ENCODE peak calls at places on chromosomes 6 and 20, in five cellular contexts. One of them, this sample, is unnamed.

GRCh38 chr6:1125297-1125696 is 186.6 kb upstream of the FOXQ1 start:
- DNase-seq in H1: no peak
- DNase-seq in NT2/D1: no peak
- DNase-seq in HepG2: no peak
- DNase-seq in GM12878: no peak
- DNase-seq in this sample: no peak

GRCh38 chr6:167904791-167905190 is 78.1 kb downstream of the AFDN start:
- DNase-seq in NT2/D1: no peak
- DNase-seq in HepG2: no peak
- DNase-seq in GM12878: no peak
- DNase-seq in H1: no peak
- DNase-seq in this sample: no peak

GRCh38 chr6:124560836-124561585 is 401.2 kb upstream of the RNF217 start:
- DNase-seq in H1: no peak
- DNase-seq in GM12878: no peak
- DNase-seq in HepG2: no peak
- DNase-seq in NT2/D1: no peak
- DNase-seq in this sample: no peak

GRCh38 chr6:17741507-17741906 is 34.8 kb upstream of the NUP153 start:
- DNase-seq in H1: no peak
- DNase-seq in HepG2: no peak
- DNase-seq in GM12878: no peak
- DNase-seq in NT2/D1: no peak
- DNase-seq in this sample: no peak

GRCh38 chr6:132819405-132820145 is 5.2 kb downstream of the RPS12 start:
- DNase-seq in GM12878: no peak
- DNase-seq in H1: no peak
- DNase-seq in HepG2: peak
- DNase-seq in NT2/D1: no peak
- DNase-seq in this sample: no peak

GRCh38 chr6:165900970-165901369 is 237.9 kb upstream of the PDE10A start:
- DNase-seq in HepG2: no peak
- DNase-seq in GM12878: no peak
- DNase-seq in NT2/D1: no peak
- DNase-seq in H1: no peak
- DNase-seq in this sample: no peak

GRCh38 chr6:39929039-39929732 is 5.1 kb downstream of the MOCS1 start:
- DNase-seq in GM12878: no peak
- DNase-seq in H1: no peak
- DNase-seq in NT2/D1: no peak
- DNase-seq in HepG2: no peak
- DNase-seq in this sample: no peak

GRCh38 chr20:52192296-52193007 is 873 bp upstream of the ZFP64 start:
- DNase-seq in NT2/D1: peak
- DNase-seq in GM12878: peak
- DNase-seq in HepG2: peak
- DNase-seq in H1: no peak
- DNase-seq in this sample: no peak

GRCh38 chr6:143198312-143198711 is 137.6 kb downstream of the AIG1 start:
- DNase-seq in HepG2: no peak
- DNase-seq in H1: no peak
- DNase-seq in GM12878: no peak
- DNase-seq in NT2/D1: no peak
- DNase-seq in this sample: no peak

GRCh38 chr6:129730477-129731165 is 20.6 kb upstream of the ARHGAP18 start:
- DNase-seq in NT2/D1: no peak
- DNase-seq in HepG2: peak
- DNase-seq in H1: no peak
- DNase-seq in GM12878: no peak
- DNase-seq in this sample: no peak

GRCh38 chr6:32152414-32153251 is 894 bp upstream of the PRRT1 start:
- DNase-seq in GM12878: no peak
- DNase-seq in NT2/D1: no peak
- DNase-seq in H1: no peak
- DNase-seq in HepG2: no peak
- DNase-seq in this sample: peak

GRCh38 chr20:63564036-63564810 is 9.8 kb downstream of the HELZ2 start:
- DNase-seq in H1: no peak
- DNase-seq in HepG2: no peak
- DNase-seq in GM12878: no peak
- DNase-seq in NT2/D1: no peak
- DNase-seq in this sample: no peak

GRCh38 chr6:42197574-42198362 is 3.0 kb upstream of the GUCA1B start:
- DNase-seq in HepG2: peak
- DNase-seq in NT2/D1: no peak
- DNase-seq in GM12878: no peak
- DNase-seq in H1: no peak
- DNase-seq in this sample: no peak

GRCh38 chr6:158086706-158087518 is 81.2 kb downstream of the SERAC1 start:
- DNase-seq in GM12878: no peak
- DNase-seq in HepG2: no peak
- DNase-seq in H1: no peak
- DNase-seq in NT2/D1: no peak
- DNase-seq in this sample: no peak

GRCh38 chr6:31865205-31866118 is 2.8 kb upstream of the NEU1 start:
- DNase-seq in GM12878: no peak
- DNase-seq in H1: no peak
- DNase-seq in HepG2: peak
- DNase-seq in NT2/D1: no peak
- DNase-seq in this sample: no peak

GRCh38 chr20:10985536-10985935 is 311.7 kb upstream of the JAG1 start:
- DNase-seq in GM12878: no peak
- DNase-seq in H1: no peak
- DNase-seq in NT2/D1: no peak
- DNase-seq in HepG2: no peak
- DNase-seq in this sample: no peak

GRCh38 chr6:340991-341827 is 48.9 kb downstream of the DUSP22 start:
- DNase-seq in GM12878: peak
- DNase-seq in NT2/D1: no peak
- DNase-seq in H1: no peak
- DNase-seq in HepG2: no peak
- DNase-seq in this sample: no peak

GRCh38 chr6:152296648-152297376 is 340.4 kb downstream of the SYNE1 start:
- DNase-seq in HepG2: peak
- DNase-seq in GM12878: no peak
- DNase-seq in H1: no peak
- DNase-seq in NT2/D1: no peak
- DNase-seq in this sample: no peak
- TF ChIP-seq SUZ12 in HepG2: no peak
- TF ChIP-seq SUZ12 in GM12878: no peak
- TF ChIP-seq SUZ12 in H1: no peak
- TF ChIP-seq SUZ12 in NT2/D1: no peak
- TF ChIP-seq SUZ12 in this sample: no peak

GRCh38 chr6:112822769-112823168 is 475.6 kb downstream of the RFPL4B start:
- DNase-seq in GM12878: no peak
- DNase-seq in NT2/D1: no peak
- DNase-seq in HepG2: no peak
- DNase-seq in H1: no peak
- DNase-seq in this sample: no peak

GRCh38 chr6:112831022-112831421 is 483.9 kb downstream of the RFPL4B start:
- DNase-seq in H1: no peak
- DNase-seq in HepG2: no peak
- DNase-seq in GM12878: no peak
- DNase-seq in NT2/D1: no peak
- DNase-seq in this sample: no peak

GRCh38 chr6:112833546-112834215 is 486.6 kb downstream of the RFPL4B start:
- DNase-seq in HepG2: no peak
- DNase-seq in H1: no peak
- DNase-seq in NT2/D1: no peak
- DNase-seq in GM12878: no peak
- DNase-seq in this sample: no peak

GRCh38 chr6:112827793-112828192 is 480.7 kb downstream of the RFPL4B start:
- DNase-seq in HepG2: no peak
- DNase-seq in NT2/D1: no peak
- DNase-seq in GM12878: peak
- DNase-seq in H1: no peak
- DNase-seq in this sample: no peak
- TF ChIP-seq SUZ12 in HepG2: no peak
- TF ChIP-seq SUZ12 in NT2/D1: no peak
- TF ChIP-seq SUZ12 in GM12878: no peak
- TF ChIP-seq SUZ12 in H1: no peak
- TF ChIP-seq SUZ12 in this sample: no peak

DNA sequence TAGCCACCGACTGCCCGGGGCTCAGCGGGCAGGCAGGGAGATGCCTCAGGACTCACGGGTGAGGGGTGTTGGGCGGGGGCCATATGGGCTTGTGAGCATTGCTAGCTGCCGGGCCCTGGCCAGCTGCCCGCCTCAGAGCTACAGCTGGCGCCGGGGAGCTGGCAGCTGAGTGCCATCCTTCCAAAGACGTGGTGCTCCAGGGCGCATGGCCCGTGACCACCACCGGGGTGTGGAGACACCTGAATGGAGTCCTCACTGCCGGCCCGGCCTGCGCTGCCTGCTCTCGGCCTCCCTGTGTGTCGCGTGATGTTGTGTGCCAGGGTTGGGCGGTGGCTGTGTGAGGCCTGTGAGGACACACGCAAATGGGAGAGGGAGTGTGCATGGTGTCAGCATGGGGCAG is 10.6 kb upstream of the RBBP8NL start:
- DNase-seq in GM12878: no peak
- DNase-seq in H1: no peak
- DNase-seq in NT2/D1: no peak
- DNase-seq in HepG2: no peak
- DNase-seq in this sample: no peak
- TF ChIP-seq SUZ12 in GM12878: no peak
- TF ChIP-seq SUZ12 in H1: no peak
- TF ChIP-seq SUZ12 in NT2/D1: no peak
- TF ChIP-seq SUZ12 in HepG2: no peak
- TF ChIP-seq SUZ12 in this sample: no peak

GRCh38 chr20:62232764-62233645 is 5.3 kb upstream of the OSBPL2 start:
- DNase-seq in HepG2: no peak
- DNase-seq in NT2/D1: no peak
- DNase-seq in GM12878: no peak
- DNase-seq in H1: no peak
- DNase-seq in this sample: no peak

GRCh38 chr20:62233684-62234083 is 4.6 kb upstream of the OSBPL2 start:
- DNase-seq in NT2/D1: no peak
- DNase-seq in HepG2: no peak
- DNase-seq in H1: no peak
- DNase-seq in GM12878: no peak
- DNase-seq in this sample: no peak

GRCh38 chr20:62235001-62235776 is 3.1 kb upstream of the OSBPL2 start:
- DNase-seq in HepG2: no peak
- DNase-seq in NT2/D1: no peak
- DNase-seq in GM12878: no peak
- DNase-seq in H1: no peak
- DNase-seq in this sample: no peak

GRCh38 chr20:62235777-62236157 is 2.6 kb upstream of the OSBPL2 start:
- DNase-seq in GM12878: no peak
- DNase-seq in HepG2: no peak
- DNase-seq in NT2/D1: no peak
- DNase-seq in H1: no peak
- DNase-seq in this sample: no peak

DNA sequence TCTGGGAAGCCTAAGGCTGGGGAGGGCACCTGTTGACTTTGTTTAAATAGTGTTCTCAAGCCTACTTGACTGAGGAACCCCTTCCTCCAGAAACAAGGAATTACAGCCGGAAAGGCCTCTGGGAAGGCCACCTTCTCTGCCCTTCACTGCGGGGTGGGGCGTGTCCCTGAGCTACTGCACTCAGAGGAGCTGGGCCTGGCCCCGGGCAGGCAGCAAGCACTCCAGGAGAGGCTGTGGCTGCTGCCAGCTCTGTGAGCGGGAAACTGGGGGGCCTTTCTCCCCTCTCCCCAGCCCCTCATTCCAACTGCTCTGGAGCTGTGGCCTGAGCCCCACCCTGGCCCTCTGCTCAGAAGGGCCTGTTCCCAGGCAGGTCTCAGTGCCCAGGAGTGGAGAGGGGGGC is 4.0 kb upstream of the OSBPL2 start:
- DNase-seq in HepG2: no peak
- DNase-seq in H1: no peak
- DNase-seq in NT2/D1: no peak
- DNase-seq in GM12878: no peak
- DNase-seq in this sample: no peak
- TF ChIP-seq SUZ12 in HepG2: no peak
- TF ChIP-seq SUZ12 in H1: no peak
- TF ChIP-seq SUZ12 in NT2/D1: no peak
- TF ChIP-seq SUZ12 in GM12878: no peak
- TF ChIP-seq SUZ12 in this sample: no peak

DNA sequence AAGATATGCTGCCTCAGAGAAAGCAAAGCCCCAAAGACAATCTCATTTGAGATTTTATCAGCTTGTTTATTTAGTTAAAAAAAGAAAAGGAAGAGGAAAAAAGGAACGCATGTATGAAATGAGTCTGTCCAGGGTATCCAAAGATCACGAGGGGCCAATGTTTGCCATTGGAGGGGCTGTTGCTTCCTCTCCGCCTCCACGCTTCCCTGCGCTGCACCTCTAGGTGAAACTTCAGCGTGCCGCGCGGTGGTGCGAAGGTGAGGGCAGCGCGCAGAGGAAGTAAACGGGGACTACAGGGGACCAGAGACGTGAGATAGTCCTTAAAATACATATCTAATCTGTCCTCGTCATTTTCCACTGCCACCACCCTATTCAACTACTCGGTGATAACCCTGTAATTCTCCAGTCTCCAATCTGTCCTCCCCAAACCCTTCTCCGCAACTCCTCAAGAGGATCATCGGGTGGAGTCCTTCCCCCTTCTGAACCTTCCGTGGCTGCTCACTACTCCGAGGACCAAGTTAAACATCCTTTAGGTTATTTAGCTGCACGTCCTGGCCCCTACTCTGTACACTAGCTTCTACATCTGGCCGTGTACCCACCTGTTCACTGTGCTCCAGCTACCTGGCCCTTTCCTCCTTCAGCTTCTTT is 1.1 kb upstream of the DCBLD1 start:
- DNase-seq in GM12878: no peak
- DNase-seq in NT2/D1: no peak
- DNase-seq in HepG2: peak
- DNase-seq in H1: no peak
- DNase-seq in this sample: no peak
- TF ChIP-seq SUZ12 in GM12878: no peak
- TF ChIP-seq SUZ12 in NT2/D1: no peak
- TF ChIP-seq SUZ12 in HepG2: no peak
- TF ChIP-seq SUZ12 in H1: no peak
- TF ChIP-seq SUZ12 in this sample: no peak